ENCODE peak calls at places on chromosomes 7 and 10, in four cellular contexts. U, V, D and G are unnamed samples.

GRCh38 chr7:32298403-32299132 is 191.6 kb downstream of the LSM5 start:
- DNase-seq in U (no peak), V (no peak), D (no peak), G (no peak)

GRCh38 chr10:73774637-73775036 is 7.2 kb upstream of the CHCHD1 start:
- DNase-seq in U (peak), V (no peak), D (peak), G (no peak)

GRCh38 chr10:17450024-17450423 is 4.4 kb downstream of the ST8SIA6 start:
- DNase-seq in U (no peak), V (no peak), D (no peak), G (no peak)

GRCh38 chr7:14836571-14837189 is 65.9 kb downstream of the DGKB start:
- DNase-seq in U (no peak), V (no peak), D (no peak), G (no peak)

GRCh38 chr7:883029-884021 is 7.0 kb downstream of the GET4 start:
- DNase-seq in U (no peak), V (no peak), D (no peak), G (no peak)

GRCh38 chr10:96292971-96293909 is 11.0 kb upstream of the DNTT start:
- DNase-seq in U (peak), V (peak), D (peak), G (peak)

GRCh38 chr10:110372656-110373055 is 67.9 kb upstream of the SMNDC1 start:
- DNase-seq in U (no peak), V (no peak), D (no peak), G (no peak)

GRCh38 chr10:3791974-3792633 is 7.1 kb upstream of the KLF6 start:
- DNase-seq in U (no peak), V (no peak), D (no peak), G (no peak)

GRCh38 chr7:150631084-150631824 is 931 bp downstream of the GIMAP6 start:
- DNase-seq in U (no peak), V (no peak), D (no peak), G (no peak)

GRCh38 chr10:98516352-98516751 is 69.6 kb upstream of the HPS1 start:
- DNase-seq in U (no peak), V (no peak), D (no peak), G (no peak)

GRCh38 chr7:75878769-75879596 is at the start of gene RHBDD2:
- DNase-seq in U (peak), V (peak), D (peak), G (peak)

GRCh38 chr7:65924193-65924592 is 51.3 kb downstream of the VKORC1L1 start:
- DNase-seq in U (no peak), V (no peak), D (no peak), G (no peak)

GRCh38 chr7:137122145-137122544 is 221.4 kb downstream of the PTN start:
- DNase-seq in U (no peak), V (no peak), D (no peak), G (no peak)

GRCh38 chr7:106109521-106110237 is 2.4 kb downstream of the SYPL1 start:
- DNase-seq in U (no peak), V (no peak), D (no peak), G (no peak)

GRCh38 chr10:122331615-122332446 is 42.7 kb upstream of the PLEKHA1 start:
- DNase-seq in U (no peak), V (no peak), D (no peak), G (no peak)

GRCh38 chr7:44143606-44144250 is 2.6 kb upstream of the MYL7 start:
- DNase-seq in U (no peak), V (no peak), D (no peak), G (no peak)

GRCh38 chr7:27678617-27679260 is 16.1 kb upstream of the HIBADH start:
- DNase-seq in U (no peak), V (no peak), D (no peak), G (no peak)
- TF ChIP-seq CTCF in U (no peak), V (no peak), D (no peak), G (no peak)

DNA sequence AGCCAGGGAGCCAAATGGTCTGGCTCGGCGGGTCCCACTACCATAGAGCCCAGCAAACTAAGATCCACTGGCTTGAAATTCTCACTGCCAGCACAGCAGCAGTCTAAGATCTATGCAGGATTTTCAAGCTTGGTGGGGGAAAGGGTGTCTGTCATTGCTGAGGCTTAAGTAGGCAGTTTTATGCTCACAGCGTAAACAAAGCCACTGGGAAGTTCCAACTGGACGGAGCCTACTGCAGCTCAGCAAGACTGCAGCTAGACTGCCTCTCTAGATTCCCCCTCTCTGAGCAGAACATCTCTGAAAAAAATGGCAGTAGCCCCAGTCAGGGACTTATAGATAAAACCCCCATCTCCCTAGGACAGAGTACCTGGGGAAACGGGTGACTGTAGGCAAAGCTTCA is 277.6 kb upstream of the PHF14 start:
- DNase-seq in U (no peak), V (no peak), D (no peak), G (no peak)
- TF ChIP-seq CTCF in U (no peak), V (no peak), D (no peak), G (no peak)

DNA sequence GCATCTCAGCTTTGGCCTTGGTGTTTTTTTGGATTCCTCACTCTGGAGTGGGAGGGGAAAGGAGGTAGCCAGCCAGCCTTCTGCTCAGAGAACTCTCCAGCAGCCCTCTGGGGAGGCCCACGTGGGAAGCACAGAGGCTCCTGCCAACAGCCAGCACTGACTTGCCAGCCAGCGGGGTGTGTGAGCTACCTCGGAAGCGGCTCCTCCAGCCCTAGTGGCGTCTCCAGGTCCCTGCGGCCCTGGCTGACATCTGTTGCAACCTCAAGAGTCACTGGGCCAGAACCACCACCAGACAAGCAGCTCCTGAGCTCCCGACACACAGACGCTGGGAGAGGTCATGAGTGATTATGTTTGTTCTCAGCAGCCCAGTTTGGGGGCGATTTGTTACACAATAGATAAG is 180.2 kb upstream of the FZD8 start:
- DNase-seq in U (no peak), V (peak), D (no peak), G (no peak)
- TF ChIP-seq CTCF in U (no peak), V (no peak), D (no peak), G (no peak)

GRCh38 chr10:130545122-130545521 is 408.9 kb downstream of the GLRX3 start:
- DNase-seq in U (no peak), V (no peak), D (no peak), G (no peak)

GRCh38 chr10:130550952-130551674 is 414.9 kb downstream of the GLRX3 start:
- DNase-seq in U (no peak), V (no peak), D (no peak), G (no peak)

GRCh38 chr10:130543787-130544186 is 407.6 kb downstream of the GLRX3 start:
- DNase-seq in U (no peak), V (no peak), D (peak), G (no peak)

GRCh38 chr10:130546841-130547240 is 410.6 kb downstream of the GLRX3 start:
- DNase-seq in U (no peak), V (no peak), D (no peak), G (no peak)

GRCh38 chr10:130547368-130547767 is 411.2 kb downstream of the GLRX3 start:
- DNase-seq in U (no peak), V (no peak), D (no peak), G (no peak)
- TF ChIP-seq CTCF in U (peak), V (no peak), D (no peak), G (no peak)

GRCh38 chr10:55629792-55630490 is 731.1 kb downstream of the ZWINT start:
- DNase-seq in U (no peak), V (no peak), D (peak), G (peak)
- TF ChIP-seq CTCF in U (no peak), V (no peak), D (peak), G (peak)

GRCh38 chr7:30717181-30717580 is 34.8 kb upstream of the INMT start:
- DNase-seq in U (no peak), V (no peak), D (no peak), G (no peak)
- TF ChIP-seq CTCF in U (no peak), V (no peak), D (no peak), G (no peak)

GRCh38 chr10:101905241-101905640 is 61.6 kb upstream of the KCNIP2 start:
- DNase-seq in U (no peak), V (no peak), D (no peak), G (no peak)

GRCh38 chr10:101897633-101898032 is 54.0 kb upstream of the KCNIP2 start:
- DNase-seq in U (no peak), V (no peak), D (no peak), G (no peak)

GRCh38 chr10:101902032-101902799 is 58.6 kb upstream of the KCNIP2 start:
- DNase-seq in U (no peak), V (no peak), D (no peak), G (peak)

GRCh38 chr10:101903827-101904520 is 60.4 kb upstream of the KCNIP2 start:
- DNase-seq in U (peak), V (peak), D (no peak), G (peak)

GRCh38 chr10:101901340-101901739 is 57.7 kb upstream of the KCNIP2 start:
- DNase-seq in U (peak), V (no peak), D (no peak), G (peak)
- TF ChIP-seq CTCF in U (no peak), V (no peak), D (no peak), G (peak)

GRCh38 chr7:2689343-2689847 is 1.4 kb downstream of the AMZ1 start:
- DNase-seq in U (no peak), V (no peak), D (no peak), G (no peak)

GRCh38 chr7:2687881-2688318 is at the start of gene AMZ1:
- DNase-seq in U (no peak), V (no peak), D (no peak), G (no peak)

GRCh38 chr7:2686101-2686500 is 1.9 kb upstream of the AMZ1 start:
- DNase-seq in U (no peak), V (no peak), D (no peak), G (no peak)

GRCh38 chr7:2688409-2689342 is 674 bp downstream of the AMZ1 start:
- DNase-seq in U (no peak), V (no peak), D (peak), G (peak)

DNA sequence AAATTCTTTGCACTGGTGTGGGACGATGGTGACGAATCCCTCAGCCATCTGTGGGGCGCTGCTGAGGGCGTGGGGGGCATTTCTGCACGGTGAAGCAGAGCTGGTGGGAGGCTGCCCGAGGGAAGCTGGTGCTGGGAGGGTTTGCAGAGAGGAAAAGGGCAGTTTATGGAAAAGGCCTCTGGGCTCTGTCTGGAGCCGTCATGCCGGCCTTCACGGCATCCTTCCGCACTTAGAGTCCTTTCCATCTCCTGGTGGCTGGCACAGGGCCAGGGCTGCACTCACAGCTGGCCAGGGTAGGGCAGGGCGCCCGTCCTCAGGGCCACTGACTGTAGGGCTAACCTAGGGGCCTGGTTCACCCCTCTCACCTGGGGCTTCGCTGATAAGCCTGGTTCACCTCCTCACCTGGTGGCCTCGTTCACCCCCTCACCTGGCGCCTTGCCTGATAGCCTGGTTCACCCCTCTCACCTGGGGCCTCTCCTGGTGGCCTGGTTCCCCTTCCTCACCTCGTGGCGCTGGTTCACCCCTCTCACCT is 598 bp upstream of the AMZ1 start:
- DNase-seq in U (no peak), V (no peak), D (no peak), G (no peak)
- TF ChIP-seq CTCF in U (no peak), V (no peak), D (no peak), G (no peak)

GRCh38 chr10:28790146-28790545 is 112.8 kb downstream of the BAMBI start:
- DNase-seq in U (no peak), V (no peak), D (no peak), G (no peak)
- TF ChIP-seq CTCF in U (no peak), V (no peak), D (no peak), G (no peak)

GRCh38 chr10:112613620-112614019 is 166.6 kb downstream of the VTI1A start:
- DNase-seq in U (no peak), V (no peak), D (no peak), G (no peak)
- TF ChIP-seq CTCF in U (no peak), V (no peak), D (no peak), G (no peak)